ENCODE peak calls at places on chromosomes 16 and 17, in nine cellular contexts. T, H, E, B, V, I, F, Z and D are unnamed samples.

GRCh38 chr16:19330801-19331484 is 45.4 kb downstream of the CLEC19A start:
- DNase-seq in E (peak), H (no peak), Z (no peak), F (no peak), V (no peak), B (no peak), I (peak), T (no peak), D (no peak)

GRCh38 chr16:15777533-15778203 is 79.2 kb downstream of the MYH11 start:
- DNase-seq in V (no peak), T (no peak), H (no peak), F (no peak), E (peak), Z (peak), I (peak), B (no peak), D (peak)

GRCh38 chr17:550776-551175 is 163.9 kb downstream of the VPS53 start:
- DNase-seq in I (no peak), F (no peak), E (peak), H (no peak), T (no peak), B (no peak), V (no peak), Z (no peak), D (no peak)

GRCh38 chr16:31351937-31352315 is 3.0 kb upstream of the ITGAX start:
- DNase-seq in I (no peak), V (peak), E (no peak), Z (no peak), T (peak), F (no peak), H (no peak), B (no peak), D (no peak)

GRCh38 chr16:89491238-89491869 is 993 bp upstream of the ANKRD11 start:
- DNase-seq in T (no peak), V (no peak), H (peak), Z (no peak), F (no peak), E (no peak), I (peak), B (no peak), D (no peak)

GRCh38 chr17:77205396-77206124 is 64.8 kb downstream of the SEC14L1 start:
- DNase-seq in I (no peak), Z (no peak), B (no peak), E (no peak), T (no peak), V (no peak), H (no peak), F (no peak), D (no peak)

GRCh38 chr17:3512512-3513171 is 36.8 kb downstream of the ASPA start:
- DNase-seq in E (peak), V (no peak), F (peak), I (no peak), H (no peak), B (peak), T (peak), Z (no peak), D (no peak)

GRCh38 chr16:19843371-19843770 is 41.3 kb downstream of the GPRC5B start:
- DNase-seq in F (no peak), T (no peak), Z (no peak), B (no peak), E (peak), V (no peak), I (no peak), H (no peak), D (no peak)

GRCh38 chr17:21127508-21128077 is 829 bp downstream of the DHRS7B start:
- DNase-seq in I (no peak), V (no peak), H (no peak), E (peak), F (no peak), B (no peak), T (no peak), Z (no peak), D (no peak)

GRCh38 chr17:80887639-80888175 is 103.9 kb upstream of the CHMP6 start:
- DNase-seq in H (no peak), B (no peak), T (no peak), F (no peak), V (peak), I (no peak), Z (no peak), E (no peak), D (no peak)

GRCh38 chr17:57782051-57782490 is 37.0 kb upstream of the CCDC182 start:
- DNase-seq in H (no peak), F (no peak), B (no peak), I (no peak), E (no peak), Z (peak), V (no peak), T (no peak), D (no peak)

GRCh38 chr16:55737966-55738365 is 82.2 kb downstream of the SLC6A2 start:
- DNase-seq in F (no peak), Z (no peak), V (no peak), T (no peak), H (no peak), I (no peak), B (no peak), E (no peak), D (no peak)

GRCh38 chr16:72858611-72859493 is 189.1 kb downstream of the ZFHX3 start:
- DNase-seq in V (no peak), B (no peak), Z (no peak), F (peak), T (no peak), H (no peak), I (no peak), E (peak), D (no peak)

GRCh38 chr16:75921281-75921680 is 195.0 kb upstream of the CPHXL start:
- DNase-seq in I (no peak), B (no peak), V (no peak), Z (no peak), H (no peak), E (no peak), T (no peak), F (no peak), D (no peak)

GRCh38 chr17:77746901-77747620 is 211.4 kb upstream of the TNRC6C start:
- DNase-seq in H (no peak), Z (no peak), I (no peak), F (no peak), B (no peak), E (no peak), V (peak), T (peak), D (no peak)

GRCh38 chr17:7237761-7238417 is 1.4 kb downstream of the PHF23 start:
- DNase-seq in Z (peak), I (peak), T (peak), F (peak), H (peak), V (no peak), B (peak), E (peak), D (peak)

GRCh38 chr16:46748775-46749705 is 896 bp upstream of the MYLK3 start:
- DNase-seq in Z (no peak), F (no peak), H (no peak), I (no peak), T (no peak), B (no peak), V (no peak), E (no peak), D (no peak)

GRCh38 chr16:68732068-68732680 is 4.9 kb upstream of the CDH1 start:
- DNase-seq in Z (peak), I (peak), H (no peak), B (peak), T (no peak), F (no peak), E (no peak), V (peak), D (no peak)

GRCh38 chr17:957856-958421 is 21.6 kb downstream of the NXN start:
- DNase-seq in Z (no peak), V (no peak), E (no peak), I (peak), T (no peak), H (no peak), F (no peak), B (no peak), D (no peak)

GRCh38 chr16:66751135-66751991 is at the start of gene DYNC1LI2:
- DNase-seq in T (peak), I (peak), F (peak), Z (peak), V (peak), B (peak), E (peak), H (peak), D (peak)

GRCh38 chr16:55294947-55295346 is 29.1 kb upstream of the IRX6 start:
- DNase-seq in B (no peak), H (no peak), V (no peak), I (no peak), Z (no peak), T (no peak), E (no peak), F (no peak), D (no peak)

GRCh38 chr17:29784661-29785060 is 145.4 kb downstream of the SSH2 start:
- DNase-seq in H (no peak), F (no peak), I (peak), E (peak), B (no peak), T (no peak), Z (no peak), V (no peak), D (no peak)

GRCh38 chr17:49055181-49055927 is 58.2 kb downstream of the IGF2BP1 start:
- DNase-seq in H (no peak), B (no peak), E (no peak), T (no peak), Z (no peak), V (no peak), I (no peak), F (no peak), D (no peak)

GRCh38 chr17:50618300-50618699 is 16.4 kb upstream of the ABCC3 start:
- DNase-seq in Z (no peak), E (peak), V (no peak), F (no peak), H (no peak), I (no peak), T (no peak), B (no peak), D (no peak)

GRCh38 chr16:89721644-89722391 is 481 bp downstream of the ZNF276 start:
- DNase-seq in T (no peak), I (peak), Z (peak), V (peak), H (peak), B (peak), E (peak), F (no peak), D (peak)

DNA sequence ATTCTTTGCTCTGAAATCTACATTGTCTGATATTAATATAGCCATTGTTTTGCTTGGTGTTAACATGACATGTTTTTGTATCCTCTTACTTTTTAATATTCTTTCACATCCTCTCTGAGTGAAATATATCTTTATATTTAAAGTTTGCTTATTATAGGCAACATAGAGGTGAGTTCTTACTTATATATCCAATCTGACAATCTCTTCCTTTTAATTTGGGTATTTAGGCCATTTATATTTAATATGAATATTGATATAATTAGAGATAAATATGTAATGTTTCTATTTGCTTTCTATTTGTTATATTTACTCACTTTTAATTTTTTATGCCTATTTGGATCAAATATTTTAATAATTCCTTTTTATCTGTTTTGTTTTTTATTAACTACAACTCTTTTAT is 554.1 kb upstream of the SALL1 start:
- DNase-seq in I (no peak), B (no peak), Z (no peak), H (no peak), E (no peak), F (no peak), T (no peak), V (no peak), D (no peak)
- H3K27ac ChIP-seq in I (no peak), B (no peak), Z (no peak), H (no peak), E (no peak), F (no peak), T (no peak), V (no peak), D (no peak)

GRCh38 chr17:54907385-54907784 is 6.7 kb downstream of the TOM1L1 start:
- DNase-seq in Z (no peak), F (no peak), V (no peak), H (no peak), E (no peak), B (no peak), I (no peak), T (no peak), D (no peak)
- H3K27ac ChIP-seq in Z (no peak), F (no peak), V (no peak), H (no peak), E (no peak), B (no peak), I (no peak), T (no peak), D (no peak)

GRCh38 chr17:17402558-17402957 is 74.2 kb upstream of the MED9 start:
- DNase-seq in B (no peak), H (no peak), E (peak), T (no peak), Z (no peak), I (no peak), V (no peak), F (no peak), D (no peak)
- H3K27ac ChIP-seq in B (no peak), H (no peak), E (no peak), T (no peak), Z (no peak), I (no peak), V (no peak), F (no peak), D (peak)

GRCh38 chr17:56289321-56289720 is 136.0 kb downstream of the ANKFN1 start:
- DNase-seq in T (no peak), V (no peak), E (no peak), H (no peak), B (no peak), Z (no peak), F (no peak), I (no peak), D (no peak)

GRCh38 chr17:56292010-56292409 is 138.7 kb downstream of the ANKFN1 start:
- DNase-seq in B (no peak), E (peak), I (no peak), T (no peak), V (no peak), F (no peak), H (no peak), Z (no peak), D (peak)

GRCh38 chr17:56291226-56291805 is 138.0 kb downstream of the ANKFN1 start:
- DNase-seq in I (no peak), Z (no peak), H (no peak), E (peak), B (no peak), T (no peak), V (no peak), F (no peak), D (no peak)

GRCh38 chr17:56292628-56293027 is 139.4 kb downstream of the ANKFN1 start:
- DNase-seq in Z (no peak), T (no peak), H (no peak), I (no peak), V (no peak), F (no peak), B (no peak), E (no peak), D (no peak)

DNA sequence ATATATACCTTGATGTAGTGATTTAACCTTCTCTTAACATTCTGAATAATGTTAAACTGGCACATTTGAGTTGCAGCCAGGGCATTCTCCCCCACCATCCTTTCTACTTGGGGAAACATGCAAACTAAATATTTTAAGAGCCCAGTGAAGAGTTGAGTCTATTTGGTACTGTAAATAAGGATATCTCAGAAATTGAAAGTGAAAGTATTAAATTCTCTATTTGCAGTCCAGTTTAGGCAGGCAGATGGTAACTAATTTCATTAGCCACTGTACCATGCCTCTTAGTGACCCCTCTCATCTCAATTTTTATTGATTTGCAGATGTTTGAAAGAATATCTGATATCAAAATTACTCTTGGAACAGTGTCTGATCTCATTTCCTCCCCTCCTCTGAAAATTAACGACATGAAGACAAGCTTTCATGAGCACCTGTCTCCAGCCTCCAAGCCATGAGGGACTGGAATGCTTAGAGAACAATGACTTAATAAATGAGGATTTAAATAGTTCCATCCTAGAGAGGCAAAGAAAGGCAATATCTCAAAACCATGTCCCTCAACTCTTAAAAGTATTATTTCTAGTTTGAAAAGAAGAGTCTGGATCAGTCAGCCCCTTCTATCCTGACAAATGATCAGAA is 137.3 kb downstream of the ANKFN1 start:
- DNase-seq in V (no peak), H (no peak), B (no peak), T (no peak), Z (no peak), F (no peak), I (no peak), E (no peak), D (no peak)
- H3K27ac ChIP-seq in V (no peak), H (no peak), B (no peak), T (no peak), Z (no peak), F (no peak), I (no peak), E (peak), D (peak)

DNA sequence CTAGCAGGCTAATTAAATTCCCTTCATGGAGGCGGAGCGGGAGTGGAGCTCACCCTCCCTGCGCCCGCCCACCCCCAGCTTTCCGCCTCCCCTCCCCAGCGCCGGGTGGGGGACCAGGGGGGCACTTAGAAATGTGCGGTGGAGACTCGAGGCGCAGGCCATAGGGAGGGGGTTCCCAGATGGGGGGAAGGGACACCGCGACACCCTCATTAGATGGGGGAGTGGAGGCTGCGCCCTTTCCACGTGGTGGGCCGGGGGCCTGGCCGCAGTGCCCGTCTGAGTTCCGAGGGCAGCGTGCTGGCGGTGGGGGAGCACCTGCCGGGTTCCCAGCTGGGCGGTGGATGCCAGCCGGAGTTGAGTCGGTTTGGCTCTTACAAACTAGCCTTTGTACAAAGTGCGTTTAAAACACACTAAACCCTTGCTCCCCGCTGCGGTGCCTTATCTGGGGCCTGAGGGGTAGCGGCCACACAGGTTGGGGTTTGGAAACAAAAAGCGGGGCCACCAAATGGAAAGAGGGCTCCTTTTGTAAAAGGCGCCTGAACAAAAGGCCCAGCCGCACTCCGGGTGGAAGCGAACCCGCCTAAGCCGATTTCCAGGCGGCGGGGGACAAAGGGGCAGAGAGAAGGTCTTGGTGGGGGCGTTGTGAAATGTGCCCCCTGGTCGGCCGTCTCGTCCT is 1.4 kb downstream of the GSE1 start:
- DNase-seq in B (peak), T (no peak), F (no peak), V (no peak), Z (no peak), E (no peak), H (no peak), I (peak), D (no peak)
- H3K27ac ChIP-seq in B (peak), T (peak), F (no peak), V (peak), Z (peak), E (no peak), H (peak), I (peak), D (no peak)

DNA sequence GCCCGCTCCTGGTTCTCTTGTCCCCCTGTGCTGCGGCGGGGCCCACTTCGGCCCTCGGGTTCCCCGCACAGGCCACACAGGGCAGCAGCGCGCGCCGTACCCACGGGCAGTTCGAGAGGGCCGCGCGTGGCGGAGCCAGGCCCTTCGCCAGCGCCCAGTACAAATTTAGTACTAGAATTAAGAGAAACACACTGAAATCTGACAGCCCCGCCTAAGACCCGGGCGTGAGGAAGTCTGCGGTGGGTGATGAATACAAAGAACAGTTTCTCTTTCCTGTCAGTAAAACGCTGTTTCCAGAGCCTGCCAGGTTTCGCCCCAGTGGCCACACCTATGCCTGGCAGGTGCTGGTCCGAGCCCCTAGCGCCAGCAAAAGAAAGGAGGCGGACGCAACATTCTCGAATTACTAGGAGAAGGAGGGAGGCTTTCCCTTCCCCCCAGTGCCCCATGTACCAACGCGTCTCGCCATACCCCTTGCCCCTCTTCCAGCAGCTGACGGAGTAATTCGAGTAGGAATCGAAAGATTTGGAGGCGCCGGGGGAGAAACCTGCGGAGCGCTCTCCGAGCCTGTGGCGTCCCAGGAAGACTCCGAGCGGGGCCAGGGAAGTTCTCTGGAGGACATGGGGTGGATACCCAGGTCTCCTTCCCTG is 591 bp upstream of the SLFN5 start:
- DNase-seq in H (peak), B (peak), V (peak), I (peak), T (peak), F (no peak), E (peak), Z (no peak), D (peak)
- H3K27ac ChIP-seq in H (peak), B (peak), V (peak), I (peak), T (peak), F (peak), E (peak), Z (peak), D (peak)